ENCODE peak calls at places on chromosomes 5 and 9, in four cellular contexts. F is K562, Q is stomach, Z is IMR-90. H is an unnamed sample.

GRCh38 chr5:168570490-168571328 is 8.5 kb downstream of the PANK3 start:
- DNase-seq in Q (no peak), F (peak; percentile 45), Z (no peak), H (peak; percentile 59)

GRCh38 chr5:155150012-155150411 is 136.5 kb downstream of the KIF4B start:
- DNase-seq in F (no peak), Z (no peak), Q (no peak), H (no peak)

GRCh38 chr9:106708147-106708838 is 154.7 kb upstream of the ZNF462 start:
- DNase-seq in Q (no peak), Z (peak; percentile 3), F (no peak), H (no peak)

GRCh38 chr5:136435951-136436544 is 70.7 kb upstream of the TRPC7 start:
- DNase-seq in Z (no peak), F (no peak), Q (no peak), H (no peak)

GRCh38 chr5:21236896-21237830 is 1249.2 kb upstream of the CDH18 start:
- DNase-seq in Q (no peak), F (no peak), Z (no peak), H (no peak)

GRCh38 chr5:36606437-36607113 is at the start of gene SLC1A3:
- DNase-seq in Q (peak; percentile 46), Z (peak; percentile 68), F (peak; percentile 10), H (peak; percentile 41)

GRCh38 chr5:170277953-170278352 is 19.6 kb downstream of the LCP2 start:
- DNase-seq in F (no peak), Z (no peak), Q (no peak), H (no peak)

GRCh38 chr9:27505744-27506161 is 18.3 kb upstream of the IFNK start:
- DNase-seq in F (no peak), Q (no peak), Z (no peak), H (no peak)

GRCh38 chr5:95392593-95393182 is 1.5 kb downstream of the FAM81B start:
- DNase-seq in Z (no peak), F (peak; percentile 60), Q (no peak), H (peak; percentile 71)

GRCh38 chr9:136085815-136086212 is 9.3 kb downstream of the NACC2 start:
- DNase-seq in Q (peak; percentile 89), F (no peak), Z (no peak), H (no peak)

GRCh38 chr9:114592356-114592755 is 4.8 kb downstream of the ATP6V1G1 start:
- DNase-seq in Z (peak; percentile 49), F (no peak), Q (no peak), H (no peak)

GRCh38 chr9:34809504-34810186 is 99.7 kb upstream of the CCL21 start:
- DNase-seq in Z (peak; percentile 0), F (peak; percentile 21), Q (no peak), H (no peak)

GRCh38 chr9:137280478-137281344 is 3.2 kb downstream of the TOR4A start:
- DNase-seq in Q (no peak), Z (no peak), F (no peak), H (peak; percentile 42)

GRCh38 chr9:10910779-10911178 is 298.0 kb upstream of the PTPRD start:
- DNase-seq in Q (no peak), Z (no peak), F (no peak), H (no peak)

GRCh38 chr5:179860301-179860700 is 1.7 kb upstream of the MRNIP start:
- DNase-seq in Q (no peak), Z (no peak), F (no peak), H (no peak)

GRCh38 chr5:77223653-77224052 is 13.2 kb downstream of the PDE8B start:
- DNase-seq in F (no peak), Z (no peak), Q (no peak), H (no peak)

GRCh38 chr9:108671156-108671555 is 184.6 kb downstream of the ACTL7B start:
- DNase-seq in F (peak; percentile 3), Z (peak; percentile 1), Q (no peak), H (no peak)

GRCh38 chr9:113471566-113471965 is 8.0 kb downstream of the RGS3 start:
- DNase-seq in Z (no peak), Q (no peak), F (no peak), H (no peak)

GRCh38 chr9:97480749-97481148 is 20.7 kb upstream of the TMOD1 start:
- DNase-seq in Z (peak; percentile 30), F (no peak), Q (no peak), H (no peak)

GRCh38 chr9:134167530-134167931 is 3.2 kb upstream of the RNU6ATAC start:
- DNase-seq in F (no peak), Q (no peak), Z (peak; percentile 69), H (no peak)

GRCh38 chr9:134168731-134169130 is 4.4 kb upstream of the RNU6ATAC start:
- DNase-seq in Q (no peak), F (peak; percentile 31), Z (no peak), H (no peak)

GRCh38 chr9:134165357-134166315 is 1.3 kb upstream of the RNU6ATAC start:
- DNase-seq in Z (peak; percentile 19), Q (no peak), F (peak; percentile 41), H (no peak)

GRCh38 chr9:134164879-134165278 is 515 bp upstream of the RNU6ATAC start:
- DNase-seq in Q (no peak), Z (no peak), F (no peak), H (no peak)

GRCh38 chr9:134166374-134166773 is 2.0 kb upstream of the RNU6ATAC start:
- DNase-seq in F (no peak), Z (no peak), Q (no peak), H (no peak)
- TF ChIP-seq POLR2A in F (no peak), Z (no peak), Q (no peak), H (no peak)

GRCh38 chr5:172858990-172859811 is 25.1 kb downstream of the ERGIC1 start:
- DNase-seq in Z (peak; percentile 93), Q (peak; percentile 73), F (no peak), H (no peak)
- TF ChIP-seq POLR2A in Z (no peak), Q (no peak), F (no peak), H (no peak)

GRCh38 chr5:82319977-82320376 is 41.8 kb upstream of the RPS23 start:
- DNase-seq in Z (no peak), F (no peak), Q (no peak), H (no peak)
- TF ChIP-seq POLR2A in Z (no peak), F (no peak), Q (no peak), H (no peak)

GRCh38 chr5:69042915-69043795 is 50.7 kb upstream of the SLC30A5 start:
- DNase-seq in Z (peak; percentile 93), F (peak; percentile 93), Q (peak; percentile 77), H (peak; percentile 96)
- TF ChIP-seq POLR2A in Z (no peak), F (no peak), Q (no peak), H (no peak)

GRCh38 chr5:88838500-88838899 is 44.5 kb downstream of the MEF2C start:
- DNase-seq in Q (no peak), F (no peak), Z (no peak), H (no peak)

GRCh38 chr5:88834499-88834898 is 48.5 kb downstream of the MEF2C start:
- DNase-seq in Q (no peak), Z (no peak), F (no peak), H (no peak)

GRCh38 chr5:88837817-88838216 is 45.2 kb downstream of the MEF2C start:
- DNase-seq in Q (no peak), Z (no peak), F (no peak), H (no peak)

GRCh38 chr5:88837222-88837621 is 45.8 kb downstream of the MEF2C start:
- DNase-seq in F (no peak), Q (no peak), Z (no peak), H (no peak)

DNA sequence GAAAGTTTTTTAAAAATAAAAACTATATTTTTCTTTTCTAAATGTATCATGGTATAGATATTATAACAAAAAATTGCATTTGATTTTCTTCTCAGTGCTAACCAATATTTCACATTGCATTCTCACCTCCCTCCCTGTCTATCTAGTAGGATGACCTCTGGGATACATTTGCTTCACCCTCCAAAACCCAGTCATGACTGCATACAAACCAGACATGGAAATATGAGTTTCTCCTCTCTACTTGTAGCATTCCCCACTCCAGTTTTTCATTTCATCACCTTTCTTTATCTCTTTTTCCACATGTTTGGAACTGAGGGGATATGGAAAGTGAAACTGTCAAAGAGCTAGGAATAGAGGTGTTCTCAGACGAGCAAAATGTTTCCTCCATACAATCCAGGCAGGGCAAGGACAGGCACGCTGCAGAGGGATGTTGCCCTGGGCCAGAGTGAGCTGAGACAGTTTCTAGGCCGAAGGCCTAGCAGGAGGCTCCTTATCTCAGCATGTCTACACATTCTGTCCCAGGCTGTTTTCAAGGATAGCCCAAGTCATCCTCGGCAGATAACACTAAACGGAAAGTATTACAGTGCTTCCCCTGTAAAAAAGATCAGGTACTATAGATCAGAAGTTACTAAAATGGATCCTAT is 46.7 kb downstream of the MEF2C start:
- DNase-seq in Z (peak; percentile 19), F (peak; percentile 89), Q (no peak), H (peak; percentile 73)
- TF ChIP-seq POLR2A in Z (no peak), F (no peak), Q (no peak), H (peak; percentile 64)

DNA sequence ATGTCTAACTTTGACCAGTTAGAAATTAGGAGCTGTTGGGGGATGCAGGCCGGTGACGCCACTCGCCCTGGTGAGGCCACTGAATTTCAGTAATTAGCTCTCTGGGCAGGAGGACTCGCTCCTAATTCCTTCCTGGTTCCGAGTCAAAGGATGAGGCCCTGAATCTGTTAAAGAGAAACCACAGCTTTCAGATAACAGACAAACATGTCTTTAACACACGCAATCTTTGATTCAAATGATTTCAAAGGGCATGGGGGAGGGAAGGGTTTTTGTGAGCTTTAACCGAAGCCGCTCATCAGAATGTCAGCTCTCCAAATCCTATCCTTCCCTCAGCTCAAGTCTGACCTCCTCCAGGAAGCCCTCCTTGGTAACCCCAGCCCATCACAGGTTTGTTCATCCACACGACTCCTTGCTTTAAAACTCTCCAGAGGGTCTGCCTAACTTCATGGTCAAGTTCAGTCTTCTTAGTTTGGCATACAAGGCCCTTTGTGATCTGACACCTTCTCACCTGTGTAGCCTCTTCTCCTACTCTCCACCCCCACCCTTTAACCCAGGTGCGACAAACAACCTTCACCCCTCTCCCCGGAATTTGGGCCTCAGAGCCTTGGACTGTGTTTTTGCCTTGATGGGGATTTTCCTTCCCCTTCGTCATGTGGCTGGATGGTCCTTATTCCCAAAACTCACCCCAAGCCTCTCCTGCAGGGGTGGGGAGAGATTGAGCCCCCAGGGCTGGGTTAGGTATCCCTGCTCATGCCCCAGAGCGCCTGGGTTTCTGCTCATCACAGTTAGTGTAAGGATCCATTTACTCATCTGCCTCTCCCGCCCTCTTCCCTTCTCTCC is 13.6 kb upstream of the PHF19 start:
- DNase-seq in Q (no peak), Z (no peak), F (peak; percentile 38), H (no peak)
- TF ChIP-seq POLR2A in Q (no peak), Z (no peak), F (no peak), H (no peak)

DNA sequence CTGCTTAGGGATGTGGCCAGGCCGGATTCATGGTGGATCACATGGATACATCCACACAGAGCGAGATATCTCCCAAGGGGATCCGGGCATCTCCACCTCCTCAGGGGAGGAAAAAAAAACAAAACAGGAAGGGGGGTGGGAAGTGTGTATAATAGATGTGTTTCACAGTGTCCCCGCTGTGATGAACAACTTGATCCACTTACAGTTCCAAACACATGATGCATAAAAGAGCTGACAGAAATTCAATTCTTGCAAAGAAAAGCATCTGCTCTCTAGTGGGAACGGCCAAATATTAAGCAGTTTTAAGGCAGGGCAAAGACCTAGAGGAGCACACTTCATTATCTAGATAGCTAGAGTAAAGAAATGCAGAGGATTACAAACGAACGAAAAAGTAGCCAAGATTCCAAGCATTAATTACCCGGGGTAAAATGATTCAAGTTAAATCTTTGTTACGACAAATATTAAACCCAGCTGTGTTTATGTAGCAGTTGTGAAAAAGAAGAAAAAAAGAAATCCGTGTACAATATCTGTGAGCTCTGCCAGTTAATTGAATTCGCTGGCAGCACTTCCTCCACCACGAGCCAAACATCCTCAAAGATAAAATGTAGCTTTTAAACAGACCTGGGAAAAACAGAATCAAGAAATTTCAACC is 212.8 kb downstream of the CRB2 start:
- DNase-seq in Q (peak; percentile 52), Z (peak; percentile 50), F (no peak), H (no peak)
- TF ChIP-seq POLR2A in Q (no peak), Z (no peak), F (no peak), H (no peak)

GRCh38 chr9:128722380-128723351 is 1.3 kb downstream of the ZDHHC12 start:
- DNase-seq in F (no peak), Q (no peak), Z (no peak), H (no peak)
- TF ChIP-seq POLR2A in F (no peak), Q (no peak), Z (no peak), H (no peak)